ENCODE peak calls at places on chromosomes 13 and 19, in five cellular contexts. N, C, Z, R and K are unnamed samples.

GRCh38 chr19:53853707-53854106 is 14.0 kb upstream of the MYADM start:
- DNase-seq in N (no peak), C (no peak), Z (no peak), R (no peak), K (no peak)

GRCh38 chr13:80444240-80445015 is 103.5 kb upstream of the SPRY2 start:
- DNase-seq in N (no peak), C (no peak), Z (no peak), R (no peak), K (no peak)

GRCh38 chr19:36488816-36489138 is 584 bp downstream of the ZNF566 start:
- DNase-seq in N (no peak), C (no peak), Z (no peak), R (peak; percentile 63), K (no peak)

GRCh38 chr19:36041831-36042230 is 9.2 kb upstream of the CLIP3 start:
- DNase-seq in N (peak; percentile 37), C (no peak), Z (peak; percentile 93), R (no peak), K (no peak)

GRCh38 chr19:34676697-34677385 is at the start of gene SCGB2B2:
- DNase-seq in N (no peak), C (no peak), Z (no peak), R (no peak), K (no peak)

GRCh38 chr19:39818626-39819097 is 15.3 kb downstream of the DYRK1B start:
- DNase-seq in N (no peak), C (no peak), Z (no peak), R (no peak), K (no peak)

GRCh38 chr13:99659234-99659633 is 158.0 kb downstream of the TM9SF2 start:
- DNase-seq in N (no peak), C (no peak), Z (no peak), R (no peak), K (no peak)

GRCh38 chr19:19751846-19752245 is 18.9 kb upstream of the ZNF14 start:
- DNase-seq in N (no peak), C (no peak), Z (no peak), R (no peak), K (no peak)

GRCh38 chr13:99386495-99386894 is 79.3 kb upstream of the GPR183 start:
- DNase-seq in N (no peak), C (no peak), Z (no peak), R (no peak), K (no peak)

GRCh38 chr13:113903912-113904311 is 40.0 kb upstream of the GAS6 start:
- DNase-seq in N (peak; percentile 15), C (no peak), Z (no peak), R (no peak), K (no peak)

GRCh38 chr13:94325148-94325528 is 154.3 kb downstream of the DCT start:
- DNase-seq in N (no peak), C (no peak), Z (no peak), R (no peak), K (no peak)

GRCh38 chr19:29040951-29041350 is 172.0 kb downstream of the UQCRFS1 start:
- DNase-seq in N (no peak), C (peak; percentile 55), Z (no peak), R (no peak), K (no peak)

GRCh38 chr19:17677002-17677401 is 11.2 kb downstream of the UNC13A start:
- DNase-seq in N (no peak), C (peak; percentile 45), Z (no peak), R (no peak), K (no peak)

GRCh38 chr19:7888145-7888825 is at the start of gene LRRC8E:
- DNase-seq in N (no peak), C (peak; percentile 87), Z (peak; percentile 72), R (no peak), K (peak; percentile 17)

GRCh38 chr13:32212420-32212819 is 102.7 kb downstream of the ZAR1L start:
- DNase-seq in N (no peak), C (no peak), Z (peak; percentile 87), R (no peak), K (no peak)

GRCh38 chr19:13441810-13442512 is 64.3 kb downstream of the CACNA1A start:
- DNase-seq in N (no peak), C (peak; percentile 84), Z (peak; percentile 27), R (peak; percentile 57), K (peak; percentile 17)

GRCh38 chr19:38090561-38090960 is 133.5 kb downstream of the DPF1 start:
- DNase-seq in N (no peak), C (no peak), Z (no peak), R (peak; percentile 55), K (no peak)

GRCh38 chr13:76610819-76611415 is 275.3 kb downstream of the KCTD12 start:
- DNase-seq in N (no peak), C (no peak), Z (peak; percentile 6), R (no peak), K (no peak)

GRCh38 chr19:21468791-21469190 is 36.6 kb upstream of the ZNF429 start:
- DNase-seq in N (no peak), C (peak; percentile 61), Z (no peak), R (peak; percentile 50), K (no peak)